ENCODE peak calls at places on chromosomes 4 and X, in six cellular contexts. P is PC-3; O is astrocyte; E is naive thymus-derived CD4-positive, alpha-beta T cell; Q is sigmoid colon; Z is left ventricle myocardium inferior. N is an unnamed sample. For H3K4me1, the result is how much of the 10 kb centered on the place peaks cover.

GRCh38 chr4:153616005-153616555 is 68.0 kb upstream of the TLR2 start:
- DNase-seq in P (no peak), O (no peak), E (peak), Q (no peak), Z (no peak), N (peak)

GRCh38 chr4:56026596-56026995 is 77.9 kb downstream of the CEP135 start:
- DNase-seq in P (peak), O (peak), E (no peak), Q (no peak), Z (no peak), N (no peak)

GRCh38 chrX:145825896-145826295 is 8.3 kb downstream of the SLITRK2 start:
- DNase-seq in P (peak), O (no peak), E (no peak), Q (no peak), Z (no peak), N (no peak)

GRCh38 chr4:126592088-126592487 is 1040.7 kb upstream of the INTU start:
- DNase-seq in P (no peak), O (no peak), E (no peak), Q (no peak), Z (no peak), N (no peak)

GRCh38 chr4:26071688-26072087 is 157.7 kb downstream of the SMIM20 start:
- DNase-seq in P (no peak), O (no peak), E (no peak), Q (no peak), Z (no peak), N (no peak)

GRCh38 chrX:119809185-119809666 is 17.8 kb upstream of the RPL39 start:
- DNase-seq in P (no peak), O (peak), E (no peak), Q (no peak), Z (no peak), N (no peak)

GRCh38 chrX:397575-397974 is 10.9 kb upstream of the PPP2R3B start:
- DNase-seq in P (no peak), O (peak), E (no peak), Q (no peak), Z (peak), N (no peak)

GRCh38 chrX:42755820-42756219 is 22.1 kb downstream of the PPP1R2C start:
- DNase-seq in P (peak), O (peak), E (no peak), Q (peak), Z (peak), N (no peak)

GRCh38 chr4:80011636-80012236 is 61.3 kb downstream of the ANTXR2 start:
- DNase-seq in P (no peak), O (peak), E (no peak), Q (no peak), Z (no peak), N (no peak)

DNA sequence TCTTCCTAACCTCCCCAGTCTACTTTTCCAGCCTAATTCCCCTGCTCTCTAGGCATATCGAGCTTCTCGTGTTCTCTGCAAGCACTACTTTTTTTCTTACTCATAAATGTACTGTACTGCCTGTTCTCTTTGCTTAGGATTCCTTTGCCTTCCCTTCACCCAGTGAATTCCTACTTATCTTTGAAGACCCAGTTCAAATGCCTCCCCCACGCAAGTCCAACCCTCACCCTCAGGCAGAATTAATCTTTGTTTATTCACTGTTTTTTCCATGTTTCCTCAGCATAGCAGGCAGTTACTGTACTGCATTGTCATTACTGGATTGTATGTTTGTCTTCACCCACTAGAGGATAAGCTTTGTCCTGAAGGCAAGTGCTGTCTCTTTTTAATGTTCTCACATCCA is 287.7 kb downstream of the BMPR1B start:
- DNase-seq in P (peak), O (peak), E (no peak), Q (no peak), Z (no peak), N (no peak)
- H3K27ac ChIP-seq in P (peak), O (no peak), E (no peak), Q (no peak), Z (no peak), N (no peak)

GRCh38 chr4:177264788-177265422 is 44.8 kb upstream of the NEIL3 start:
- DNase-seq in P (no peak), O (no peak), E (no peak), Q (no peak), Z (no peak), N (no peak)
- H3K4me1 ChIP-seq in P (under half), O (under half), E (under half), Q (under half), Z (under half), N (under half)

GRCh38 chr4:91058345-91058744 is 931.2 kb downstream of the CCSER1 start:
- DNase-seq in P (peak), O (peak), E (no peak), Q (no peak), Z (no peak), N (no peak)
- H3K27ac ChIP-seq in P (no peak), O (no peak), E (no peak), Q (no peak), Z (no peak), N (no peak)

DNA sequence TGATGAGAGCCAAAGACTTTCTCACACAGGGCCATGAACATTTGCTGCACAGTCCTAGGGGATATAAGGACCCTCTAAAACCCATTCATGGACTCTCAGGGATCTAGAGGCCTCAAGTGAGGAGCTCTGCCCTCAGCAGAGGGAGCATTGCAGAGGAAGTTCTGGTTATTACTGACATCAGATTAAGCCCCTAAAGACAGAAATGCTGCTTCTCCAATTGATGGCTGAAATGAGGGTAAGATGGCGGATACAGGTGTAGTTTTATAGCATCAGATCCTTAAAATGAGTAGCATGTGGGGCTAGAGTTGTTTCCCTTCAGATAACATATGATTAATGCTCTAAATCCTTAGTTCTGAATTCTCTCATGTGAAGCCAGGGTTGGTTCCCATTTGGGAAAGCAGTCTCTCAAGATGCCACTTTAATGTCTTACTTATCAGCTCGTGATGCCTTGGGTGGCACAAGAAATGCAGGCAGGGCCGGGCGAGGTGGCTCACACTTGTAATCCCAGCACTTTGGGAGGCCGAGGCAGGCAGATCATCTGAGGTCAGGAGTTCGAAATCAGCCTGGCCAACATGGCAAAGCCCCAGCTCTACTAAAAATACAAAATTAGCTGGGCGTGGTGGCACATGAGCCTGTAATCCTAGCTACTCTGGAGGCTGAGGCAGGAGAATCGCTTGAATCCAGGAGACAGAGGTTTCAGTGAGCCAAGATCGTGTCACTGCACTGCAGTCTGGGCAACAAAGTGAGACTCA is 7.9 kb downstream of the RHOH start:
- DNase-seq in P (no peak), O (no peak), E (no peak), Q (no peak), Z (no peak), N (no peak)
- H3K4me1 ChIP-seq in P (under half), O (under half), E (under half), Q (under half), Z (under half), N (half or more)

DNA sequence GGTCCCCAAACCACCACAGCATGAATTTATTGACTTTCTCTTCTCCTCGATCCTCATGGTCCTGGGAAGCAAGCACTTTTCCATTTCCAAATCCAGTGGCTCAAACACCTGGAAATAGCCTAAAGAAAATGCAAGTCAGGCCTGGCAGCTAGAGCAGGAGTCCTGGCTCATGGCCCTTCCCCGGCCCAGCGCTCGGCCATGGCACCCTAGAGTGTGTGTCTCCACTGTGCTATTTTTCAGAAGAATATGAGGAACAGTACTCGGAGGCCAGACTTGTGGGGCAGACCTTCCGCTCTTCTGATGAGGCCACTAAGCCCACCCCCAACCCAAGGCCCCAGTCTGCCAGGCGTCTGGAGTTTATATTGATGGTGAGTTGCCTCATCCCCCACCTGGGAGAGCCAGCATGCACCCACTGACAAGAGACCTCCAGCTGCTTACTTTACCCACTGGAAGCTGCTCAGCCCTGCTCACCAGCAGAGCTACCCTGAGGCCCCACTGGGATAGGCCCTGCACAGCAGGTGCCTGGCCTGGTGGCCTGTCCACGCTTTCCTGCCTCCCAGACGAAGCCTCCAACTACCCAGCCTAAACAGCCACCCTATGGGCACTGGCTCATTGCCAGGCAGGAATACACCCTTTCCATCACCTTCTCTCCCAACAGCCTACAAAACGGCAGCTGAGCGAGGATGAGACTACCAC is 2.3 kb upstream of the RTL5 start:
- DNase-seq in P (no peak), O (no peak), E (no peak), Q (no peak), Z (no peak), N (no peak)
- H3K27ac ChIP-seq in P (no peak), O (no peak), E (no peak), Q (no peak), Z (no peak), N (no peak)

GRCh38 chr4:186930024-186930423 is 206.4 kb upstream of the FAT1 start:
- DNase-seq in P (no peak), O (no peak), E (no peak), Q (no peak), Z (no peak), N (no peak)
- H3K4me1 ChIP-seq in P (under half), O (under half), E (under half), Q (under half), Z (under half), N (under half)

GRCh38 chr4:3646280-3646679 is 114.1 kb upstream of the LRPAP1 start:
- DNase-seq in P (no peak), O (no peak), E (no peak), Q (no peak), Z (no peak), N (no peak)
- H3K27ac ChIP-seq in P (no peak), O (no peak), E (no peak), Q (no peak), Z (no peak), N (no peak)

DNA sequence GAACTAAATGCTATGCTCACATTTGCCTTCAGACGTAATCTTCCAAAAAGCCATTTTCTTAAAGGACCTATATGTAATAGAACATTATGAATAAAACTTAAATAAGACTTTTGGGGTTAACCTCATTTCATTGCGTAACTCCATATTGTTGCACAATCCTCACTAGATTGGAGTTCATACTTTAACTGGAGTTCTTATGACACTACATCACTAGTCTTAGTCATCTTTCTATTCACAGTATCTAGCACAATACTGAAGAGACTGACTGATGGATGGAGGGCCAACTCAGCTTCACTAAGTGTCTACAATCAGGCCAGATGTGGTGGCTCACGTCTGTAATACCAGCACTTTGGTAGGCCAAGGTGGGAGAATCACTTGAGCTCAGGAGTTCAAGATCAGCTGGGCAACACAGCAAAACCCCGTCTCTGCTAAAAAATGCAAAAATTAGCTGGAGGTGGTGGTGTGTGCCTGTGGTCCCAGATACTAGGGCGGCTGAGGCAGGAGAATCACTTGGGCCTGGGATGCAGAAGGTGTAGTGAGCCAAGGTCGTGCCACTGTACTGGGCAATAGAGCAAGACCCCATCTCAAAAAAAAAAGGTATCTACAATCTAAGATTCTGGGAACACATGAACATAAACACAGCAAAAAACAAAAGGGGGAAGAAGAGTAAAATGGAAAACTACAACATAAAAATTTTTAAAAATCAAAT is 80.8 kb upstream of the MAB21L2 start:
- DNase-seq in P (peak), O (peak), E (no peak), Q (no peak), Z (no peak), N (no peak)
- H3K4me1 ChIP-seq in P (under half), O (under half), E (under half), Q (under half), Z (under half), N (under half)

N was measured in CD4-positive, alpha-beta memory T cell.